ENCODE peak calls at places on chromosomes 7 and 10, in five cellular contexts. V is activated CD8-positive, alpha-beta T cell treated with anti-CD3 and anti-CD28 coated beads for 36 hours; I is choroid plexus epithelial cell; M is AG04450; S is lung. E is an unnamed sample.

GRCh38 chr10:110698340-110698739 is 54.2 kb downstream of the RBM20 start:
- DNase-seq in V (no peak), I (no peak), S (no peak), M (no peak), E (no peak)

GRCh38 chr10:80530251-80530650 is 7.5 kb upstream of the SH2D4B start:
- DNase-seq in M (no peak), S (no peak), I (peak; percentile 39), V (peak; percentile 78), E (no peak)

GRCh38 chr10:57867226-57867625 is 400.5 kb downstream of the IPMK start:
- DNase-seq in M (no peak), V (no peak), I (peak; percentile 3), S (no peak), E (no peak)

GRCh38 chr10:42875792-42876191 is 93.2 kb downstream of the BMS1 start:
- DNase-seq in S (peak; percentile 26), I (no peak), V (no peak), M (no peak), E (no peak)

GRCh38 chr7:128697301-128697905 is 25.3 kb downstream of the GARIN1A start:
- DNase-seq in M (peak; percentile 21), I (peak; percentile 69), V (peak; percentile 83), S (peak; percentile 55), E (peak; percentile 22)

GRCh38 chr7:101315336-101315735 is 6.3 kb downstream of the IFT22 start:
- DNase-seq in S (peak; percentile 34), M (no peak), I (peak; percentile 77), V (peak; percentile 74), E (no peak)

GRCh38 chr7:106818736-106819135 is 46.3 kb upstream of the PIK3CG start:
- DNase-seq in I (no peak), M (no peak), S (no peak), V (no peak), E (no peak)

GRCh38 chr7:4406288-4407058 is 275.6 kb upstream of the FOXK1 start:
- DNase-seq in V (no peak), M (no peak), I (no peak), S (no peak), E (no peak)

GRCh38 chr10:74320717-74321116 is 169.7 kb downstream of the ADK start:
- DNase-seq in I (no peak), S (no peak), M (no peak), V (no peak), E (no peak)

GRCh38 chr7:91789558-91789957 is 90.9 kb downstream of the MTERF1 start:
- DNase-seq in M (no peak), I (no peak), S (no peak), V (no peak), E (no peak)

GRCh38 chr10:588246-589165 is 101.0 kb downstream of the DIP2C start:
- DNase-seq in V (no peak), S (no peak), I (peak; percentile 76), M (no peak), E (no peak)

GRCh38 chr10:103227416-103227815 is 18.3 kb upstream of the RPEL1 start:
- DNase-seq in V (no peak), M (no peak), I (no peak), S (no peak), E (no peak)

GRCh38 chr10:88138319-88138848 is 275.0 kb downstream of the PTEN start:
- DNase-seq in S (no peak), M (no peak), V (no peak), I (no peak), E (no peak)

GRCh38 chr7:155206286-155207020 is 91.2 kb upstream of the INSIG1 start:
- DNase-seq in I (peak; percentile 82), M (peak; percentile 38), V (peak; percentile 84), S (peak; percentile 70), E (peak; percentile 31)

GRCh38 chr7:81704595-81704994 is 65.3 kb downstream of the HGF start:
- DNase-seq in I (no peak), M (no peak), S (no peak), V (no peak), E (no peak)

GRCh38 chr10:45220985-45221384 is 94.4 kb downstream of the OR13A1 start:
- DNase-seq in M (no peak), I (no peak), S (no peak), V (no peak), E (no peak)

GRCh38 chr10:110857265-110858158 is 14.2 kb upstream of the PDCD4 start:
- DNase-seq in M (peak; percentile 63), I (peak; percentile 72), S (no peak), V (peak; percentile 60), E (no peak)

DNA sequence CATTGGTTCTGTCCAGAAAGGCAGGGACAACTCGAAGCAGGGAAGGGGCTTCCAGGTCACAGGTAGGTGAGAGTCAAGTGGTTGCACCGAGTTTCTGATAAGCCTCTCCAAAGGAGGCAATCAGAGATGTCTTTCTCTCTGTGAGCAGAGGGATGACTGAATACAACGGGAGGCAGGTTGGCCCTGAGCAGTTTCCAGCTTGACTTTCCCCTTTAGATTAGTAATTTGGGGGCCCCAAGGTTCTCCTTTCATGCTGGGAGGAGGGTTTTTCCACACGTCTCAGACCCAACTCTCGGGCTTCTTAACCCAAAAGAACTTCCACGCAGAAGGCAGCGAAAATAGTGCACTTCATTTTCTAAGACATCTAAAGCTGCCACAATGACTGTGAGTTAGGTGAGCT is 189.6 kb downstream of the MGMT start:
- DNase-seq in S (no peak), M (no peak), I (no peak), V (no peak), E (no peak)
- TF ChIP-seq CTCF in S (no peak), M (no peak), I (no peak), V (no peak), E (no peak)

DNA sequence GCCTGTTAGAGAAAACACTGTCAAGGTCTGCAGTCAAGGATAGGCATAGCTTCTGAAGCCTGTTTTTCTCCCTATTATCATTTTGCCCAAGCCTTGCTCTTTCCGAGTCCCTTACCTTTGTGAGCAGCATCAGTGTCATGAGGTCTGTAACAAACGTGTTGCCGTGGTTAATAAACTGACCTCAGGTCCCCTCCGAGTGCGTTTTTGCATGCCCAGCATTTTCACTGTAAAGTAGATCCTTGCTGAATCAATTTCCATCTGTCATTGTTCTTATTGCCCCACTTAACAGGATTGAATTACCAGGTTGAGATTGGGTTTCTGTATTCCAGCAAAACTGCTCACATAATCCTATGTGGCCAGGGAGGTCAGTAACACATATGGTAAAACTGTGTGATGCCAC is 110.3 kb downstream of the ZNF248 start:
- DNase-seq in S (no peak), M (no peak), V (no peak), I (no peak), E (no peak)
- TF ChIP-seq CTCF in S (no peak), M (no peak), V (no peak), I (no peak), E (no peak)

GRCh38 chr7:29193316-29194205 is 1.0 kb upstream of the CHN2 start:
- DNase-seq in I (no peak), M (no peak), S (no peak), V (no peak), E (no peak)

GRCh38 chr7:29196191-29196590 is 1.6 kb downstream of the CHN2 start:
- DNase-seq in M (no peak), I (no peak), S (no peak), V (peak; percentile 64), E (no peak)

GRCh38 chr7:29194206-29194593 is 375 bp upstream of the CHN2 start:
- DNase-seq in I (no peak), S (no peak), V (no peak), M (no peak), E (no peak)

GRCh38 chr7:29192811-29193210 is 1.8 kb upstream of the CHN2 start:
- DNase-seq in M (no peak), I (no peak), S (no peak), V (no peak), E (no peak)

GRCh38 chr7:29194594-29195417 is at the start of gene CHN2:
- DNase-seq in I (no peak), V (peak; percentile 70), S (peak; percentile 63), M (no peak), E (no peak)
- TF ChIP-seq CTCF in I (no peak), V (no peak), S (no peak), M (no peak), E (no peak)

GRCh38 chr7:32400676-32401075 is 89.5 kb downstream of the LSM5 start:
- DNase-seq in S (no peak), I (no peak), M (no peak), V (no peak), E (no peak)
- TF ChIP-seq CTCF in S (no peak), I (no peak), M (no peak), V (no peak), E (no peak)

GRCh38 chr7:112411186-112411795 is 39.0 kb upstream of the IFRD1 start:
- DNase-seq in V (no peak), S (no peak), I (peak; percentile 81), M (no peak), E (no peak)

GRCh38 chr7:112416127-112416526 is 34.1 kb upstream of the IFRD1 start:
- DNase-seq in I (peak; percentile 76), V (no peak), M (no peak), S (no peak), E (no peak)

GRCh38 chr7:112419543-112420130 is 30.6 kb upstream of the IFRD1 start:
- DNase-seq in V (no peak), M (no peak), I (no peak), S (no peak), E (no peak)

GRCh38 chr7:112410087-112410486 is 40.2 kb upstream of the IFRD1 start:
- DNase-seq in S (no peak), I (peak; percentile 71), M (no peak), V (no peak), E (no peak)

GRCh38 chr7:112414855-112415490 is 35.3 kb upstream of the IFRD1 start:
- DNase-seq in V (no peak), M (no peak), I (peak; percentile 70), S (no peak), E (no peak)
- TF ChIP-seq CTCF in V (peak; percentile 37), M (peak; percentile 64), I (peak; percentile 71), S (peak; percentile 28), E (peak; percentile 61)

DNA sequence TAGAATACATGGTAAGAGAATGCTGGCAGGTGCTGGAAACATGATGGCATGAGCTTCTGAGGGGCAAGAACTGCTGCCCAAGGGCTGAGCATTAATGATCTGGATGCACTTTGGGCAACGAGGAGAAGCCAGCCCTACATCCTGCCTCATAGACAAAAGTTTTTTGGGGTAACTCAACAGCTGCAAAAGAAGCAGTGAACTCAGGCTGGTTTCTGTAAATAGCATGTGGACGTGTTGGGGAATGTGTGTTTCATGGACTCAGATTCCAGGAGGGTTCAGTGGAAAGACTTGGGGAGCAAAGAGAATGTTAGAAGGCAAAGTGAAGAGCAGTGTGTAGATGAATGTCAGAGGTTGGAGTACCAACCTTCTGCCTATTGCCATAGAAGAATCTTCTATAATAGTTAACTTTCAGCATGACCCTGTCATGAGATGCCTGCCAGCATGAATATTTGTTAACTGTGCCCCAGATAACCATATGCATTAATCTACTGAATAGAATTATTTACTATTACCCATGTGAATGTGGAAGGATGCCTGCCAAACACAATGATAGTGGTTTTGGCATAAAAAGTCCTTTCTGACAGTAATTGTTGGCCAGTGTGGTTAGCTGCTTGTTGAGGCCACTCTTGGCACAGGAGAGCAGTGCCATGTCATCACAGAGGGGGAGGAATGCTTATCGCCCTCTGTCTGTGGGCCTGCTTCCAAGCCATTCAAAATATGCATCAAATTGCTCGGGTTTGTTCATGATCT is 165.6 kb downstream of the WNT2 start:
- DNase-seq in S (peak; percentile 37), V (no peak), I (peak; percentile 85), M (peak; percentile 59), E (peak; percentile 77)
- TF ChIP-seq CTCF in S (no peak), V (no peak), I (peak; percentile 68), M (peak; percentile 48), E (peak; percentile 46)

GRCh38 chr7:104983620-104984539 is 30.1 kb upstream of the KMT2E start:
- DNase-seq in V (peak; percentile 90), S (peak; percentile 89), M (no peak), I (peak; percentile 85), E (no peak)
- TF ChIP-seq CTCF in V (peak; percentile 65), S (peak; percentile 34), M (peak; percentile 58), I (peak; percentile 67), E (peak; percentile 58)

E was measured in AG09319.